ENCODE peak calls at places on chromosomes 2 and 18, in six cellular contexts. C is stimulated activated CD4-positive, alpha-beta T cell treated with anti-CD3 and anti-CD28 coated beads, Interleukin-12 subunit alpha, Interleukin-12 subunit beta, amount 100 ng/mL, for 48 hours; L is activated effector memory CD4-positive, alpha-beta T cell treated with Interleukin-2 at 50 U/mL for 16 hours; F is HAP-1; E is Right ventricle myocardium superior; V is NCI-H2029. H is an unnamed sample.

GRCh38 chr2:30232027-30232800 is 880 bp downstream of the LBH start:
- DNase-seq in E (peak), L (peak), C (peak), F (peak), V (no peak), H (peak)

GRCh38 chr18:3061581-3062416 is 48.9 kb upstream of the LPIN2 start:
- DNase-seq in L (no peak), F (no peak), C (peak), E (no peak), V (no peak), H (no peak)

GRCh38 chr2:171883275-171883893 is 10.7 kb downstream of the SLC25A12 start:
- DNase-seq in E (no peak), F (no peak), V (peak), L (no peak), C (no peak), H (no peak)

GRCh38 chr2:9422321-9423099 is 818 bp downstream of the ITGB1BP1 start:
- DNase-seq in V (no peak), F (peak), L (peak), E (peak), C (peak), H (peak)

GRCh38 chr2:38959464-38959863 is 69.8 kb downstream of the ARHGEF33 start:
- DNase-seq in F (no peak), L (no peak), E (no peak), V (no peak), C (no peak), H (no peak)

GRCh38 chr18:58615150-58616132 is 13.4 kb downstream of the ALPK2 start:
- DNase-seq in C (peak), V (no peak), L (peak), E (no peak), F (no peak), H (no peak)

GRCh38 chr2:210421916-210422315 is 54.6 kb downstream of the LANCL1 start:
- DNase-seq in L (no peak), F (no peak), E (no peak), C (no peak), V (no peak), H (peak)

GRCh38 chr2:25590921-25591505 is 82.4 kb downstream of the DTNB start:
- DNase-seq in V (no peak), F (no peak), C (no peak), L (no peak), E (no peak), H (no peak)

GRCh38 chr2:185433824-185434223 is 304.8 kb upstream of the FSIP2 start:
- DNase-seq in V (no peak), E (no peak), F (peak), L (no peak), C (no peak), H (no peak)

GRCh38 chr2:237494066-237494465 is 7.0 kb downstream of the MLPH start:
- DNase-seq in L (no peak), E (no peak), C (no peak), F (no peak), V (no peak), H (no peak)

GRCh38 chr18:59547691-59548182 is 149.5 kb downstream of the CCBE1 start:
- DNase-seq in C (no peak), V (peak), E (no peak), L (no peak), F (no peak), H (peak)

GRCh38 chr2:185689906-185690539 is 48.6 kb upstream of the FSIP2 start:
- DNase-seq in L (no peak), E (no peak), F (no peak), V (no peak), C (no peak), H (peak)

GRCh38 chr18:32244863-32245262 is 55.0 kb downstream of the MEP1B start:
- DNase-seq in V (no peak), C (no peak), F (no peak), E (no peak), L (no peak), H (no peak)

GRCh38 chr2:104599802-104600510 is 254.0 kb upstream of the POU3F3 start:
- DNase-seq in L (no peak), C (no peak), E (no peak), F (no peak), V (no peak), H (no peak)

GRCh38 chr2:26997394-26997793 is 27.0 kb downstream of the MAPRE3 start:
- DNase-seq in C (no peak), L (no peak), F (no peak), V (no peak), E (no peak), H (no peak)

GRCh38 chr2:86821306-86821705 is 30.6 kb upstream of the CD8A start:
- DNase-seq in F (no peak), L (no peak), C (no peak), V (no peak), E (no peak), H (no peak)

GRCh38 chr2:6967301-6967700 is 50.1 kb downstream of the RNF144A start:
- DNase-seq in F (no peak), C (no peak), V (no peak), E (no peak), L (no peak), H (no peak)

GRCh38 chr2:10300997-10301945 is 1.4 kb upstream of the HPCAL1 start:
- DNase-seq in L (no peak), F (no peak), V (no peak), E (no peak), C (no peak), H (no peak)

GRCh38 chr2:102120261-102121259 is 22.0 kb upstream of the IL1R1 start:
- DNase-seq in V (peak), C (no peak), L (no peak), F (no peak), E (no peak), H (no peak)

GRCh38 chr18:36450264-36450663 is 152.8 kb downstream of the FHOD3 start:
- DNase-seq in V (no peak), E (no peak), F (no peak), L (no peak), C (no peak), H (no peak)

GRCh38 chr18:23871410-23871809 is 143.1 kb upstream of the TTC39C start:
- DNase-seq in V (no peak), C (peak), E (no peak), L (peak), F (peak), H (no peak)

GRCh38 chr2:234996467-234997270 is 44.9 kb downstream of the SH3BP4 start:
- DNase-seq in F (peak), C (no peak), V (no peak), E (no peak), L (no peak), H (peak)

GRCh38 chr2:237120956-237121720 is 35.4 kb downstream of the COPS8 start:
- DNase-seq in L (no peak), C (no peak), V (no peak), F (no peak), E (no peak), H (peak)

GRCh38 chr2:60353406-60353800 is 200.1 kb downstream of the BCL11A start:
- DNase-seq in F (peak), E (no peak), L (no peak), V (no peak), C (no peak), H (no peak)

GRCh38 chr2:134441153-134441863 is 187.4 kb downstream of the MGAT5 start:
- DNase-seq in L (no peak), V (peak), F (no peak), C (no peak), E (peak), H (peak)

GRCh38 chr2:241818943-241819270 is 9.9 kb downstream of the NEU4 start:
- DNase-seq in L (no peak), F (no peak), E (peak), C (no peak), V (no peak), H (no peak)

GRCh38 chr18:55351220-55351619 is 236.8 kb downstream of the TCF4 start:
- DNase-seq in V (no peak), C (no peak), F (no peak), E (no peak), L (no peak), H (no peak)

GRCh38 chr18:31099490-31100230 is 2.6 kb downstream of the DSC2 start:
- DNase-seq in C (no peak), L (no peak), F (no peak), E (no peak), V (no peak), H (no peak)

GRCh38 chr2:26754972-26755670 is 9.0 kb upstream of the SLC35F6 start:
- DNase-seq in E (no peak), F (no peak), L (no peak), C (no peak), V (peak), H (no peak)

GRCh38 chr2:27099334-27099955 is 12.9 kb downstream of the KHK start:
- DNase-seq in L (no peak), E (no peak), F (no peak), C (no peak), V (no peak), H (no peak)